ENCODE peak calls at places on chromosomes 12 and 14, in seven cellular contexts. O, I, E, V, F, Y and L are unnamed samples.

GRCh38 chr12:131675126-131676080 is 35.5 kb upstream of the SFSWAP start:
- DNase-seq in O (no peak), I (no peak), E (no peak), V (no peak), F (peak), Y (no peak), L (no peak)

GRCh38 chr14:70069186-70069585 is 119.6 kb downstream of the SLC8A3 start:
- DNase-seq in O (no peak), I (no peak), E (no peak), V (no peak), F (no peak), Y (peak), L (no peak)

GRCh38 chr14:99724196-99724891 is 40.2 kb downstream of the CYP46A1 start:
- DNase-seq in O (no peak), I (no peak), E (no peak), V (no peak), F (no peak), Y (no peak), L (no peak)

GRCh38 chr12:46320731-46321130 is 51.8 kb downstream of the SLC38A2 start:
- DNase-seq in O (no peak), I (no peak), E (no peak), V (no peak), F (no peak), Y (no peak), L (no peak)

GRCh38 chr14:55928316-55928715 is 189.9 kb upstream of the PELI2 start:
- DNase-seq in O (no peak), I (no peak), E (no peak), V (no peak), F (no peak), Y (no peak), L (no peak)

GRCh38 chr12:59055204-59055839 is 135.0 kb upstream of the LRIG3 start:
- DNase-seq in O (no peak), I (no peak), E (no peak), V (no peak), F (no peak), Y (no peak), L (no peak)

GRCh38 chr12:116157845-116158267 is 119.6 kb downstream of the MED13L start:
- DNase-seq in O (no peak), I (no peak), E (no peak), V (no peak), F (no peak), Y (no peak), L (no peak)

GRCh38 chr12:16610743-16611142 is 4.8 kb upstream of the LMO3 start:
- DNase-seq in O (no peak), I (no peak), E (no peak), V (no peak), F (no peak), Y (no peak), L (no peak)

GRCh38 chr12:87802721-87803011 is 226.5 kb downstream of the C12orf50 start:
- DNase-seq in O (no peak), I (no peak), E (no peak), V (no peak), F (no peak), Y (no peak), L (no peak)

GRCh38 chr14:21123429-21123828 is 22.6 kb downstream of the TMEM253 start:
- DNase-seq in O (no peak), I (no peak), E (no peak), V (no peak), F (no peak), Y (peak), L (no peak)

GRCh38 chr14:76917158-76917596 is 91.0 kb downstream of the LRRC74A start:
- DNase-seq in O (peak), I (peak), E (no peak), V (no peak), F (peak), Y (peak), L (no peak)

GRCh38 chr14:96146131-96146771 is 58.4 kb upstream of the BDKRB2 start:
- DNase-seq in O (no peak), I (peak), E (no peak), V (no peak), F (no peak), Y (no peak), L (no peak)

GRCh38 chr14:101187017-101187815 is 283.7 kb upstream of the RTL1 start:
- DNase-seq in O (no peak), I (no peak), E (no peak), V (no peak), F (peak), Y (no peak), L (no peak)

GRCh38 chr12:3683670-3684069 is 69.2 kb downstream of the CRACR2A start:
- DNase-seq in O (peak), I (peak), E (no peak), V (no peak), F (no peak), Y (no peak), L (no peak)

GRCh38 chr12:49507139-49507538 is 31.7 kb upstream of the KCNH3 start:
- DNase-seq in O (no peak), I (no peak), E (no peak), V (no peak), F (no peak), Y (no peak), L (no peak)

GRCh38 chr14:58703149-58703509 is 65.4 kb downstream of the DACT1 start:
- DNase-seq in O (no peak), I (no peak), E (no peak), V (no peak), F (peak), Y (no peak), L (no peak)

GRCh38 chr14:34361504-34362011 is 100.5 kb downstream of the SPTSSA start:
- DNase-seq in O (no peak), I (no peak), E (no peak), V (no peak), F (no peak), Y (no peak), L (no peak)

GRCh38 chr12:26195250-26195640 is at the start of gene SSPN:
- DNase-seq in O (no peak), I (peak), E (no peak), V (no peak), F (peak), Y (no peak), L (no peak)

GRCh38 chr12:96907681-96908163 is 665 bp downstream of the NEDD1 start:
- DNase-seq in O (peak), I (peak), E (peak), V (no peak), F (peak), Y (peak), L (no peak)

GRCh38 chr12:128365032-128365431 is 98.1 kb downstream of the TMEM132C start:
- DNase-seq in O (no peak), I (no peak), E (no peak), V (no peak), F (no peak), Y (no peak), L (no peak)

GRCh38 chr12:6193853-6194815 is 6.1 kb upstream of the CD9 start:
- DNase-seq in O (no peak), I (no peak), E (no peak), V (no peak), F (no peak), Y (no peak), L (no peak)

GRCh38 chr12:55019784-55020183 is at the start of gene NEUROD4:
- DNase-seq in O (peak), I (peak), E (no peak), V (no peak), F (no peak), Y (peak), L (no peak)

DNA sequence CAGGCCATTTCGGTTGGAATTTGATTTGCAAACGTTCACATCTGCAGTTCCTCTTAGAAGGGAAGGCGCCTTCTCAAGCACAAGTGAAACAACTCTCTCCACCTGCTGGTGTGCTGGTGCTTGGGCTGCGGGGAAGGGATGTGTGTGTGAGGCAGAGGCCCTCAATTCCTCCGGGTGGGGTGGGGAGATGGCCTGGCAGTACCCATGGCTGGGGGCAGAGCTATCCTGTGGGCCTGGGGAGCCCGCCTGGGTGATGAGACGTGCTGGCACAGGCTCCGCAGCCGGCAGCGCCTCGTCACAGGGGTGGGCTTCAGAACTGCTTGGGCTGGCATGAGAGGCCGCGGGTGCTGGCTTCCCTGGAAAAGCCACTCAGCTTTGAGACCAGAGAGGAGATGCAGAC is 28.9 kb upstream of the TDRD9 start:
- DNase-seq in O (no peak), I (no peak), E (no peak), V (no peak), F (peak), Y (no peak), L (no peak)
- TF ChIP-seq TAF1 in O (no peak), I (no peak), E (no peak), V (no peak), F (no peak), Y (no peak), L (no peak)

GRCh38 chr12:65474831-65475230 is 196.3 kb downstream of the MSRB3 start:
- DNase-seq in O (no peak), I (no peak), E (no peak), V (no peak), F (no peak), Y (no peak), L (no peak)
- TF ChIP-seq TAF1 in O (no peak), I (no peak), E (no peak), V (no peak), F (no peak), Y (no peak), L (no peak)

GRCh38 chr12:122031342-122032216 is 9.9 kb downstream of the BCL7A start:
- DNase-seq in O (peak), I (peak), E (no peak), V (no peak), F (peak), Y (no peak), L (no peak)

GRCh38 chr12:122030427-122030825 is 8.7 kb downstream of the BCL7A start:
- DNase-seq in O (no peak), I (no peak), E (no peak), V (no peak), F (no peak), Y (no peak), L (no peak)

GRCh38 chr12:122036153-122036552 is 14.5 kb downstream of the BCL7A start:
- DNase-seq in O (no peak), I (no peak), E (no peak), V (no peak), F (no peak), Y (no peak), L (no peak)

GRCh38 chr12:122032570-122032969 is 10.9 kb downstream of the BCL7A start:
- DNase-seq in O (no peak), I (no peak), E (no peak), V (no peak), F (peak), Y (no peak), L (no peak)

GRCh38 chr12:122035292-122035691 is 13.6 kb downstream of the BCL7A start:
- DNase-seq in O (no peak), I (no peak), E (no peak), V (no peak), F (no peak), Y (no peak), L (no peak)
- TF ChIP-seq TAF1 in O (no peak), I (no peak), E (no peak), V (no peak), F (no peak), Y (no peak), L (no peak)

GRCh38 chr14:91961297-91962220 is 14.1 kb upstream of the FBLN5 start:
- DNase-seq in O (no peak), I (no peak), E (no peak), V (no peak), F (no peak), Y (no peak), L (no peak)

GRCh38 chr14:91955168-91955567 is 7.7 kb upstream of the FBLN5 start:
- DNase-seq in O (no peak), I (no peak), E (no peak), V (no peak), F (no peak), Y (no peak), L (no peak)

GRCh38 chr14:91957876-91958313 is 10.4 kb upstream of the FBLN5 start:
- DNase-seq in O (no peak), I (no peak), E (no peak), V (no peak), F (no peak), Y (peak), L (no peak)

GRCh38 chr14:91953170-91953985 is 5.9 kb upstream of the FBLN5 start:
- DNase-seq in O (no peak), I (no peak), E (no peak), V (no peak), F (no peak), Y (peak), L (no peak)

DNA sequence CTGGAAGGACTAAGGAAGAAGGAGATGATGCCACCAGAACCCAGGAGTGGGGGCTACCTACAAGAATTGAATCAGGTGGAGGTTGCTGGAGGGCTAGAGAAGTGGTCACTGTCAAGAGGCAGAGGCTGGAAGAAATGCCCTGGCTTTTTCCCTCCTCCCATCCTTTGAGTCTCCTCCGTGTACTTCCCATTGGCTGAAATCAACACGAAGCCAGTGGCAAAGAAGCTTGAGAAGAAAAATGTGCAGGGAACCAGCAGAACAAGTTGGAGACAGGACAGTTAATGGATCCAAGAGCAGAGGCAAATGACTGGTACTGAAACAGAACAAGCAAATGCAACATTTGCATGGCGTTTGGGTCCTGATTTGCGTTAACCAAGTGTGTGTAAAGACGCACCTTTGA is 9.1 kb upstream of the FBLN5 start:
- DNase-seq in O (no peak), I (no peak), E (no peak), V (no peak), F (no peak), Y (no peak), L (no peak)
- TF ChIP-seq TAF1 in O (no peak), I (no peak), E (no peak), V (no peak), F (no peak), Y (no peak), L (no peak)

DNA sequence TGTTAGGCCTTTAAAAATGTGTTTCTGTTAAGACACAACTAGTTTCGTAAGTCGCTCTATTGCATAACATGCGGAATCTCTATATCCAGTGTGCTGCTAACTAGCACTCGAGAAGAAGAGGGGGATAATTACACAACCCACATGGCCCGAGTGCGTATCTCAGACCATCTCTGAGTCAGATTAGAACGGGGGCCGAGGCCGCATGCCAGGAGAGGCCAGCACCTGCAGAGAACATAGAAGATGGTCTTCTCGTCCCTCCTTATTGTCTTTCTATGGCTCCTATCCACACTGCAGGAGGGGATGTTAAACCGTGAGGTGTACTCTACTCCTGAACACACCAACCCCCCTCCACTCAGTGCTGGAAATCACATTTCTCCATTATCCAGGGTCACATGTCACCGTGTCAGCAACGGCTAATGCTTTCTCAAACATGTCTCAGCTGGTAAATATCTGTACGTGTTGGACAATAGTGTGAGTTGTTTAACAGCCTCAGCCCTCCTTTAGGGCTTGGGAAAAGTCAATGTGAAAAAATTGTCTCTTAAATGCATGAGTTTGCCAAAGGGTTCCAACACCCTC is 56.3 kb downstream of the CCDC88C start:
- DNase-seq in O (no peak), I (no peak), E (no peak), V (no peak), F (no peak), Y (peak), L (no peak)
- TF ChIP-seq TAF1 in O (no peak), I (no peak), E (no peak), V (no peak), F (no peak), Y (no peak), L (no peak)